ENCODE peak calls at places on chromosomes 12 and 14, in nine cellular contexts. V, W, I, H, S, Z, X, O and K are unnamed samples.

GRCh38 chr12:3542911-3543310 is 51.9 kb downstream of the PRMT8 start:
- DNase-seq in I (no peak), W (no peak), Z (peak; percentile 16), H (no peak), V (no peak), X (no peak), S (no peak), O (no peak), K (no peak)

GRCh38 chr12:115941362-115941761 is 336.1 kb downstream of the MED13L start:
- DNase-seq in V (no peak), S (no peak), X (no peak), Z (peak; percentile 11), O (no peak), I (no peak), W (no peak), H (no peak), K (no peak)

GRCh38 chr14:102805454-102805891 is 28.2 kb downstream of the TRAF3 start:
- DNase-seq in V (peak; percentile 52), W (no peak), O (no peak), X (no peak), S (peak; percentile 63), Z (peak; percentile 84), I (no peak), H (no peak), K (no peak)

GRCh38 chr14:52175982-52176502 is 91.5 kb upstream of the PTGDR start:
- DNase-seq in S (no peak), X (no peak), Z (no peak), H (no peak), W (no peak), O (no peak), I (no peak), V (peak; percentile 16), K (peak; percentile 82)

GRCh38 chr12:3119745-3120660 is 42.8 kb downstream of the TSPAN9 start:
- DNase-seq in I (peak; percentile 75), V (no peak), W (no peak), H (peak; percentile 82), S (no peak), Z (no peak), O (no peak), X (no peak), K (no peak)

GRCh38 chr12:116194935-116195431 is 82.5 kb downstream of the MED13L start:
- DNase-seq in S (no peak), V (peak; percentile 65), X (peak; percentile 78), H (no peak), W (no peak), I (no peak), Z (no peak), O (no peak), K (peak; percentile 51)

GRCh38 chr12:16435875-16436554 is 88.6 kb downstream of the MGST1 start:
- DNase-seq in H (no peak), W (no peak), X (no peak), V (no peak), O (no peak), S (no peak), I (no peak), Z (no peak), K (no peak)

GRCh38 chr14:104364830-104365229 is 214.7 kb upstream of the C14orf180 start:
- DNase-seq in I (no peak), S (no peak), Z (no peak), O (no peak), W (no peak), H (no peak), X (no peak), V (no peak), K (no peak)

GRCh38 chr12:82361461-82361915 is 3.2 kb downstream of the METTL25 start:
- DNase-seq in O (no peak), H (peak; percentile 48), S (no peak), I (no peak), W (no peak), V (no peak), Z (no peak), X (no peak), K (no peak)

GRCh38 chr12:122870867-122871664 is 24.9 kb downstream of the VPS37B start:
- DNase-seq in X (no peak), W (peak; percentile 32), Z (no peak), S (no peak), H (no peak), I (no peak), V (no peak), O (no peak), K (no peak)

GRCh38 chr12:14514154-14514842 is 53.4 kb downstream of the PLBD1 start:
- DNase-seq in S (peak; percentile 2), Z (peak; percentile 45), I (no peak), O (peak; percentile 53), V (no peak), H (no peak), W (no peak), X (peak; percentile 18), K (no peak)

GRCh38 chr12:124767075-124767821 is 96.4 kb downstream of the SCARB1 start:
- DNase-seq in H (peak; percentile 88), O (peak; percentile 94), V (peak; percentile 89), X (peak; percentile 86), I (peak; percentile 86), W (peak; percentile 38), S (peak; percentile 80), Z (peak; percentile 64), K (peak; percentile 69)

GRCh38 chr12:111033281-111034147 is 113.1 kb upstream of the MYL2 start:
- DNase-seq in X (peak; percentile 22), H (no peak), V (peak; percentile 25), W (no peak), S (no peak), I (no peak), Z (no peak), O (peak; percentile 83), K (no peak)

GRCh38 chr12:3047961-3048360 is 29.2 kb upstream of the TSPAN9 start:
- DNase-seq in W (no peak), H (no peak), X (no peak), I (peak; percentile 56), Z (no peak), V (no peak), O (no peak), S (no peak), K (no peak)

GRCh38 chr14:83827383-83827782 is 1702.6 kb upstream of the FLRT2 start:
- DNase-seq in S (no peak), I (no peak), Z (no peak), V (no peak), W (no peak), O (no peak), X (no peak), H (no peak), K (no peak)

GRCh38 chr14:104504172-104504735 is 75.3 kb upstream of the C14orf180 start:
- DNase-seq in W (no peak), H (no peak), X (no peak), S (no peak), Z (no peak), V (no peak), I (no peak), O (no peak), K (no peak)

GRCh38 chr14:69789118-69789640 is 7.9 kb downstream of the SLC10A1 start:
- DNase-seq in V (no peak), H (no peak), W (no peak), O (no peak), Z (no peak), I (no peak), S (no peak), X (no peak), K (no peak)

GRCh38 chr14:31990959-31991541 is 86.1 kb upstream of the ARHGAP5 start:
- DNase-seq in W (no peak), X (no peak), Z (no peak), O (no peak), V (no peak), I (no peak), S (no peak), H (no peak), K (no peak)

GRCh38 chr12:78963439-78964222 is 99.1 kb downstream of the SYT1 start:
- DNase-seq in X (no peak), W (no peak), Z (peak; percentile 20), V (no peak), O (no peak), S (no peak), I (no peak), H (no peak), K (no peak)

GRCh38 chr12:34397591-34398365 is 375.5 kb downstream of the ALG10 start:
- DNase-seq in W (no peak), V (no peak), O (peak; percentile 13), Z (no peak), X (no peak), I (peak; percentile 7), H (peak; percentile 20), S (no peak), K (no peak)

GRCh38 chr12:64729909-64730584 is 29.2 kb downstream of the GNS start:
- DNase-seq in S (no peak), O (no peak), I (no peak), V (no peak), X (peak; percentile 14), H (no peak), W (no peak), Z (no peak), K (no peak)

GRCh38 chr12:127363392-127363791 is 903.6 kb upstream of the TMEM132C start:
- DNase-seq in I (no peak), H (no peak), S (no peak), V (no peak), Z (no peak), O (no peak), W (no peak), X (no peak), K (peak; percentile 9)

GRCh38 chr14:24861083-24861630 is 188.8 kb downstream of the STXBP6 start:
- DNase-seq in W (no peak), X (no peak), V (no peak), O (no peak), S (no peak), I (no peak), H (no peak), Z (peak; percentile 56), K (no peak)

GRCh38 chr14:53999061-53999488 is 42.5 kb upstream of the BMP4 start:
- DNase-seq in I (no peak), Z (peak; percentile 92), X (no peak), V (no peak), H (no peak), O (no peak), S (peak; percentile 84), W (no peak), K (no peak)

GRCh38 chr12:58443273-58443980 is 476.9 kb downstream of the LRIG3 start:
- DNase-seq in Z (no peak), V (no peak), H (no peak), W (no peak), X (no peak), S (no peak), O (peak; percentile 63), I (no peak), K (peak; percentile 37)